ENCODE peak calls at places on chromosomes 2 and 18, in nine cellular contexts. X is A172; F is left ventricle myocardium inferior; G is NCI-H2081 treated with DMSO at 0.1 percent for 48 hours; T is ELR; U is fibroblast of the conjunctiva; Q is right atrium auricular region; K is tibial nerve; Y is activated naive CD4-positive, alpha-beta T cell treated with anti-CD3 and anti-CD28 coated beads for 36 hours. H is an unnamed sample.

GRCh38 chr18:3985030-3985429 is 470.1 kb downstream of the DLGAP1 start:
- DNase-seq in K (no peak), F (no peak), T (peak; percentile 6), G (no peak), Q (no peak), U (no peak), Y (no peak), X (no peak), H (peak; percentile 33)

GRCh38 chr2:173359231-173359630 is 4.6 kb downstream of the CDCA7 start:
- DNase-seq in G (no peak), X (peak; percentile 89), Y (no peak), K (no peak), Q (no peak), U (no peak), T (no peak), F (no peak), H (no peak)

GRCh38 chr2:205889073-205889472 is 196.9 kb downstream of the INO80D start:
- DNase-seq in U (no peak), F (no peak), G (no peak), Q (no peak), K (no peak), X (no peak), T (peak; percentile 73), Y (no peak), H (peak; percentile 93)

GRCh38 chr18:76450912-76451421 is 44.1 kb downstream of the ZNF516 start:
- DNase-seq in T (peak; percentile 79), K (no peak), F (peak; percentile 63), G (no peak), Y (peak; percentile 54), X (peak; percentile 50), Q (peak; percentile 66), U (no peak), H (peak; percentile 50)

GRCh38 chr2:61634512-61634911 is 96.4 kb upstream of the XPO1 start:
- DNase-seq in F (no peak), T (no peak), X (no peak), U (no peak), Q (no peak), Y (no peak), K (no peak), G (no peak), H (no peak)

GRCh38 chr2:46258937-46259781 is 38.0 kb upstream of the EPAS1 start:
- DNase-seq in G (no peak), T (no peak), U (no peak), Q (no peak), K (no peak), X (no peak), F (no peak), Y (no peak), H (no peak)

GRCh38 chr2:238601433-238602222 is 174.9 kb downstream of the ASB1 start:
- DNase-seq in X (peak; percentile 40), T (peak; percentile 9), Y (no peak), K (no peak), Q (no peak), G (no peak), U (peak; percentile 78), F (no peak), H (peak; percentile 68)

GRCh38 chr2:11239718-11240462 is 84.6 kb downstream of the SLC66A3 start:
- DNase-seq in Y (no peak), K (no peak), F (no peak), T (peak; percentile 58), X (peak; percentile 82), U (no peak), G (no peak), Q (no peak), H (peak; percentile 22)

GRCh38 chr2:19802088-19802806 is 99.5 kb downstream of the TTC32 start:
- DNase-seq in F (no peak), T (no peak), K (no peak), Y (no peak), X (no peak), G (no peak), Q (no peak), U (no peak), H (peak; percentile 87)

GRCh38 chr2:108927936-108928659 is 60.9 kb downstream of the EDAR start:
- DNase-seq in X (peak; percentile 49), Q (no peak), K (no peak), T (peak; percentile 72), U (peak; percentile 29), Y (peak; percentile 66), G (no peak), F (no peak), H (peak; percentile 48)

GRCh38 chr2:23566236-23567142 is 181.5 kb downstream of the KLHL29 start:
- DNase-seq in G (no peak), K (no peak), T (peak; percentile 39), X (peak; percentile 32), Q (no peak), F (no peak), U (no peak), Y (peak; percentile 52), H (peak; percentile 20)

GRCh38 chr18:55839350-55839749 is 251.4 kb upstream of the TCF4 start:
- DNase-seq in X (peak; percentile 65), K (no peak), Y (no peak), U (peak; percentile 47), G (no peak), F (no peak), Q (no peak), T (peak; percentile 71), H (peak; percentile 75)

GRCh38 chr2:38187416-38188127 is 111.6 kb upstream of the CYP1B1 start:
- DNase-seq in G (no peak), U (peak; percentile 83), Y (no peak), X (no peak), T (peak; percentile 51), F (peak; percentile 68), K (peak; percentile 72), Q (peak; percentile 92), H (peak; percentile 78)

GRCh38 chr18:51339866-51340265 is 142.4 kb upstream of the MEX3C start:
- DNase-seq in G (no peak), U (no peak), Y (no peak), K (no peak), Q (no peak), X (peak; percentile 22), F (no peak), T (no peak), H (no peak)

H was measured in renal cortical epithelial cell.